ENCODE peak calls at places on chromosomes 3 and 15, in four cellular contexts. Z, I, L and C are unnamed samples.

GRCh38 chr3:39138804-39139415 is 14.5 kb downstream of the CSRNP1 start:
- DNase-seq in L (no peak), Z (no peak), I (no peak), C (no peak)

GRCh38 chr3:66144792-66145733 is 75.7 kb upstream of the SLC25A26 start:
- DNase-seq in L (no peak), I (no peak), Z (no peak), C (no peak)

GRCh38 chr3:195260286-195260905 is 10.6 kb downstream of the XXYLT1 start:
- DNase-seq in L (no peak), Z (no peak), I (no peak), C (no peak)

GRCh38 chr3:45210308-45211038 is 15.6 kb downstream of the TMEM158 start:
- DNase-seq in I (peak), L (peak), Z (peak), C (no peak)

GRCh38 chr3:50167069-50167781 is 12.1 kb downstream of the SEMA3F start:
- DNase-seq in Z (peak), I (no peak), L (no peak), C (no peak)

GRCh38 chr3:110562621-110563020 is 509.0 kb upstream of the NECTIN3 start:
- DNase-seq in L (no peak), Z (no peak), I (no peak), C (no peak)

GRCh38 chr15:43998607-43999006 is 171.8 kb downstream of the WDR76 start:
- DNase-seq in Z (no peak), L (no peak), I (no peak), C (no peak)

GRCh38 chr15:81098884-81099601 is 35.0 kb upstream of the CFAP161 start:
- DNase-seq in L (peak), Z (no peak), I (no peak), C (no peak)

GRCh38 chr3:195175476-195176337 is 95.3 kb downstream of the XXYLT1 start:
- DNase-seq in I (no peak), L (no peak), Z (no peak), C (no peak)

GRCh38 chr3:11613319-11613718 is 30.4 kb downstream of the VGLL4 start:
- DNase-seq in I (no peak), L (no peak), Z (no peak), C (no peak)

GRCh38 chr15:99682455-99682854 is 50.8 kb downstream of the LYSMD4 start:
- DNase-seq in L (no peak), I (no peak), Z (no peak), C (no peak)

GRCh38 chr3:181709537-181710279 is 2.0 kb upstream of the SOX2 start:
- DNase-seq in I (peak), Z (peak), L (peak), C (no peak)

GRCh38 chr15:51227967-51228783 is 110.2 kb downstream of the CYP19A1 start:
- DNase-seq in I (peak), L (peak), Z (peak), C (no peak)

GRCh38 chr15:72168131-72168825 is 29.3 kb downstream of the GRAMD2A start:
- DNase-seq in Z (no peak), I (no peak), L (peak), C (no peak)

GRCh38 chr3:8969246-8969645 is 6.0 kb upstream of the RAD18 start:
- DNase-seq in Z (no peak), I (no peak), L (no peak), C (no peak)

GRCh38 chr3:61866961-61867461 is 305.6 kb downstream of the PTPRG start:
- DNase-seq in L (no peak), Z (no peak), I (no peak), C (no peak)

GRCh38 chr15:90151989-90152645 is 49.0 kb upstream of the SEMA4B start:
- DNase-seq in I (no peak), L (no peak), Z (no peak), C (no peak)

GRCh38 chr3:171810278-171811058 is at the start of gene PLD1:
- DNase-seq in I (peak), Z (peak), L (peak), C (no peak)

GRCh38 chr3:188697127-188697526 is 474.6 kb upstream of the TPRG1 start:
- DNase-seq in Z (no peak), L (no peak), I (no peak), C (no peak)

GRCh38 chr15:45167631-45168205 is 20.0 kb downstream of the SHF start:
- DNase-seq in L (no peak), Z (no peak), I (no peak), C (no peak)

GRCh38 chr3:97699889-97700288 is 64.7 kb upstream of the ARL6 start:
- DNase-seq in I (no peak), Z (no peak), L (no peak), C (no peak)

GRCh38 chr3:197022405-197023231 is 7.0 kb downstream of the MELTF start:
- DNase-seq in L (no peak), I (no peak), Z (no peak), C (no peak)

GRCh38 chr3:23002846-23003800 is 200.0 kb upstream of the UBE2E2 start:
- DNase-seq in I (no peak), L (no peak), Z (no peak), C (no peak)

GRCh38 chr3:113079532-113079931 is 88.7 kb downstream of the GTPBP8 start:
- DNase-seq in Z (no peak), L (no peak), I (no peak), C (no peak)

GRCh38 chr15:101481381-101481705 is 8.2 kb downstream of the PCSK6 start:
- DNase-seq in I (no peak), L (no peak), Z (no peak), C (no peak)

GRCh38 chr15:28058082-28058481 is 41.0 kb downstream of the OCA2 start:
- DNase-seq in I (no peak), Z (no peak), L (no peak), C (no peak)
- TF ChIP-seq REST in I (no peak), Z (no peak), L (no peak), C (no peak)

DNA sequence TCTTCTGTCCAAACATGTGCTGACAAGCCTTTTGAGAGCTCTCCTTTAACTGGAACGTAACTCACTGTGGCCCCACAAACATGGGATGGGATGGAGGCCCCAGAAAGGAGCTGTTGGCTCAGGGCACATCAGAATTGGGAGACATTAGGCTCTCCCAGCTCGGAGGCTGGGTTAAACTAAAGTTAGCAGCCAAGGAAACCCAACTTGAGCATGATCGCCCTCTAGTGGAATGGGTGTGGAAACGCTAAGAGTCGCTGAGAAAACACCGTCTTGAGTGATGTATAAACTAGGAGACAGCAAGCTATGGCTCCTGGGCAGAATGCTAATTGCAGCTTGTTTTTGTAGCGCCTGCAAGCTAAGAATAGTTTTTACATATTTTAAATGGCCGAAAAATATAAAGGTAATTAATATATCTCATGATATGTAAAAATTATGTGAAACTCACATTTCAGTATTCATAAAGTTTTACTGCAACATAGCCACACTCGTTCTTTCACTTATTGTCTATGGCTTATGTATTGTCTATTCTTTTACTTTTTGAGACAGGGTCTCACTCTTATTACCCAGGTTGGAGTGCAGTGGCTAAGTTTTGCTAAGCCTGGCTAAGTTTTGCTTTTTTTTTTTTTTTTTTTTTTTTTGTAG is 138.8 kb upstream of the HACD2 start:
- DNase-seq in Z (peak), L (peak), I (peak), C (peak)
- TF ChIP-seq TCF7L2 in Z (no peak), L (no peak), I (no peak), C (no peak)

GRCh38 chr3:149090907-149091306 is 4.6 kb upstream of the HLTF start:
- DNase-seq in L (no peak), Z (no peak), I (no peak), C (no peak)

GRCh38 chr3:149085828-149086231 is 503 bp downstream of the HLTF start:
- DNase-seq in L (peak), Z (peak), I (no peak), C (peak)

GRCh38 chr3:149087208-149087607 is 875 bp upstream of the HLTF start:
- DNase-seq in L (no peak), Z (no peak), I (no peak), C (no peak)

GRCh38 chr3:149089395-149089794 is 3.1 kb upstream of the HLTF start:
- DNase-seq in I (no peak), L (no peak), Z (no peak), C (no peak)

GRCh38 chr3:149086232-149086988 is at the start of gene HLTF:
- DNase-seq in I (peak), L (peak), Z (peak), C (peak)
- TF ChIP-seq REST in I (no peak), L (peak), Z (no peak), C (no peak)

DNA sequence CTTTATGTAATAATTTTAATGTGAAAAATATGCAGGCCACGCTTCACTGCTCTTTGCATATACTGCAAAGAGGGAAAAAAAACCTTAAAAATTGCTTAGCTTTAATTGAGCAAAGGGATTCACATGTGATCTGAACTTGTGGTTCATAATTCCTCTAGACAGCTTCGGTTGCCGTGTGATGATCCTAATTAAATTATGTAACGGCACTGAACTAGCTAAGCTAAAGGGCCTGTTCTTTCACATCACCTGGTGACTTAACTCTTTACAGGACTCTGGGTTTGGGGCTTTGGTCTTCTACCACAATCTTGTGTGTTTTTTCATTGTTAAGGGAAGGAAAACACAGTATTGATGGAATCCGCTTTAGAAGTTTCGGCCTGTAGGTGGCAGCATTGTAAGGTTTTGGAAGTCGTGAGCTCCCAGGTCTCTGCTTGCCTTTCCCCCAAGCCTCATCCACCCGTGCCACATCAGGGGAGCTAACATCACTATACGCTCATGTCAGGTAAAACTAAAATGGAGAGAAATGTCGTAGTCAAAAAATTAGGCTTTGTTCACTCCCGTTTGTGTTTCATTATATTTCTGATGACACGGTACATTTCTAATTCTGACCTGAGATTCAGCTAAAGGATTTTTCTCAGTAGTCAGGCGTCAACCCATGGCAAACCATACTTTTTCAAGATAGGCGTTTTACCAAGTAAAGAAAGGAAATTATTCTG is 205.6 kb upstream of the DPH6 start:
- DNase-seq in L (peak), I (peak), Z (peak), C (peak)
- TF ChIP-seq TCF7L2 in L (no peak), I (no peak), Z (no peak), C (no peak)

GRCh38 chr3:138933981-138934691 is 12.8 kb downstream of the FOXL2 start:
- DNase-seq in Z (no peak), L (no peak), I (no peak), C (no peak)
- TF ChIP-seq REST in Z (no peak), L (no peak), I (no peak), C (no peak)

GRCh38 chr3:30644615-30645014 is 38.2 kb downstream of the TGFBR2 start:
- DNase-seq in I (no peak), L (no peak), Z (no peak), C (no peak)
- TF ChIP-seq TCF7L2 in I (no peak), L (no peak), Z (no peak), C (no peak)

GRCh38 chr3:187639912-187640822 is 30.0 kb downstream of the SST start:
- DNase-seq in L (no peak), I (no peak), Z (no peak), C (no peak)
- TF ChIP-seq REST in L (no peak), I (no peak), Z (no peak), C (no peak)

GRCh38 chr15:77530576-77530975 is 102.1 kb downstream of the LINGO1 start:
- DNase-seq in L (no peak), Z (no peak), I (no peak), C (no peak)
- TF ChIP-seq TCF7L2 in L (no peak), Z (no peak), I (no peak), C (no peak)